ENCODE peak calls at places on chromosomes 1 and 21, in four cellular contexts. N is K562, K is HepG2, H is GM12878. C is an unnamed sample.

GRCh38 chr1:234691567-234691966 is 81.6 kb upstream of the IRF2BP2 start:
- DNase-seq in H (no peak), N (no peak), K (no peak), C (no peak)

GRCh38 chr21:27759091-27759659 is 792.3 kb upstream of the ADAMTS5 start:
- DNase-seq in K (no peak), H (no peak), N (no peak), C (no peak)

GRCh38 chr1:203268901-203269653 is 36.2 kb upstream of the BTG2 start:
- DNase-seq in N (peak), K (peak), H (no peak), C (peak)

GRCh38 chr21:28419110-28419509 is 573.6 kb downstream of the LTN1 start:
- DNase-seq in H (no peak), N (no peak), K (no peak), C (no peak)

GRCh38 chr1:42146916-42147320 is 6.3 kb upstream of the GUCA2B start:
- DNase-seq in N (peak), K (peak), H (no peak), C (peak)

GRCh38 chr1:112997781-112998180 is 41.8 kb upstream of the SLC16A1 start:
- DNase-seq in K (no peak), N (no peak), H (no peak), C (no peak)

GRCh38 chr1:205351984-205352713 is 4.6 kb downstream of the KLHDC8A start:
- DNase-seq in K (peak), N (no peak), H (no peak), C (no peak)

GRCh38 chr1:224923726-224924125 is 5.7 kb upstream of the DNAH14 start:
- DNase-seq in H (no peak), K (no peak), N (no peak), C (no peak)

GRCh38 chr1:14071581-14071980 is 371.6 kb downstream of the PRDM2 start:
- DNase-seq in K (no peak), N (no peak), H (no peak), C (no peak)

GRCh38 chr1:88936760-88937342 is 45.5 kb upstream of the GTF2B start:
- DNase-seq in K (no peak), H (no peak), N (no peak), C (no peak)

GRCh38 chr1:51488372-51489050 is 30.6 kb downstream of the EPS15 start:
- DNase-seq in N (peak), H (no peak), K (no peak), C (no peak)

GRCh38 chr21:15667010-15667409 is 62.8 kb upstream of the USP25 start:
- DNase-seq in K (no peak), H (no peak), N (no peak), C (no peak)

GRCh38 chr1:164673584-164674214 is 114.7 kb downstream of the PBX1 start:
- DNase-seq in N (peak), H (no peak), K (peak), C (peak)

GRCh38 chr1:100835866-100836842 is 58.5 kb downstream of the EXTL2 start:
- DNase-seq in N (no peak), K (no peak), H (no peak), C (no peak)

GRCh38 chr21:43681650-43682049 is 22.3 kb downstream of the RRP1B start:
- DNase-seq in H (no peak), K (no peak), N (no peak), C (no peak)

GRCh38 chr1:53329183-53329544 is 1.3 kb upstream of the LRP8 start:
- DNase-seq in N (no peak), H (no peak), K (no peak), C (no peak)

GRCh38 chr1:39434797-39435395 is 56.5 kb upstream of the BMP8A start:
- DNase-seq in H (no peak), N (no peak), K (no peak), C (no peak)

GRCh38 chr21:38925923-38926322 is 120.2 kb downstream of the ETS2 start:
- DNase-seq in N (no peak), K (no peak), H (no peak), C (no peak)

GRCh38 chr1:212962509-212962908 is 12.2 kb downstream of the VASH2 start:
- DNase-seq in K (no peak), H (no peak), N (no peak), C (no peak)

GRCh38 chr1:212430416-212430815 is 2.3 kb upstream of the NENF start:
- DNase-seq in N (no peak), H (no peak), K (no peak), C (no peak)

GRCh38 chr1:159168043-159168442 is 3.4 kb upstream of the CADM3 start:
- DNase-seq in K (no peak), H (no peak), N (no peak), C (no peak)

GRCh38 chr1:235935506-235936224 is 69.0 kb upstream of the LYST start:
- DNase-seq in N (no peak), K (no peak), H (no peak), C (no peak)

GRCh38 chr1:30899577-30900389 is 8.8 kb downstream of the SDC3 start:
- DNase-seq in K (no peak), H (no peak), N (no peak), C (no peak)

DNA sequence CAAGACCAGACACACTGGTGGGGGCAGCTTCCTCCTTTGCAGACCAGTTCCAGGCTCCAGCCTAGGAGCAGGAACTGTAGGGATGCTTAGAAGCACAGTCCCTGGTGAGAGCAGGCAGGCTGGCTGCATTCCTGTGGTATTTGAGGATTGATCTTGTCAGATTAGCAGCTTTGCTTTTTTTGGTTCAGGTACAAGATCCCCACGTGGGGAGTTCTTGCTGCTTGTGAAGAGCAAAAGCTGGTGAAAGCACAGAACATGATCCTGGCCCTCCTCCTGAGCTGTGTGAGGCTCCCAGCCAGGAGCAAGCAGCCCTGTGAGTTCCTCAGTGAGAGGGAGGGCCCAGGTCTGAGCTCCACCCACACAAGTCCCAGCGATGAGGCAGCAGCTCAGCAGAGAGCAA is 75.3 kb upstream of the ARTN start:
- DNase-seq in H (no peak), K (peak), N (no peak), C (no peak)
- TF ChIP-seq TARDBP in H (no peak), K (no peak), N (no peak), C (no peak)

GRCh38 chr1:17188217-17188616 is 16.7 kb upstream of the PADI1 start:
- DNase-seq in N (no peak), K (no peak), H (no peak), C (no peak)

GRCh38 chr1:17184822-17185484 is 20.0 kb upstream of the PADI1 start:
- DNase-seq in H (no peak), K (no peak), N (no peak), C (no peak)

GRCh38 chr1:17185485-17185860 is 19.5 kb upstream of the PADI1 start:
- DNase-seq in N (no peak), H (no peak), K (no peak), C (no peak)

GRCh38 chr1:17187065-17187464 is 17.9 kb upstream of the PADI1 start:
- DNase-seq in N (no peak), H (no peak), K (no peak), C (no peak)

DNA sequence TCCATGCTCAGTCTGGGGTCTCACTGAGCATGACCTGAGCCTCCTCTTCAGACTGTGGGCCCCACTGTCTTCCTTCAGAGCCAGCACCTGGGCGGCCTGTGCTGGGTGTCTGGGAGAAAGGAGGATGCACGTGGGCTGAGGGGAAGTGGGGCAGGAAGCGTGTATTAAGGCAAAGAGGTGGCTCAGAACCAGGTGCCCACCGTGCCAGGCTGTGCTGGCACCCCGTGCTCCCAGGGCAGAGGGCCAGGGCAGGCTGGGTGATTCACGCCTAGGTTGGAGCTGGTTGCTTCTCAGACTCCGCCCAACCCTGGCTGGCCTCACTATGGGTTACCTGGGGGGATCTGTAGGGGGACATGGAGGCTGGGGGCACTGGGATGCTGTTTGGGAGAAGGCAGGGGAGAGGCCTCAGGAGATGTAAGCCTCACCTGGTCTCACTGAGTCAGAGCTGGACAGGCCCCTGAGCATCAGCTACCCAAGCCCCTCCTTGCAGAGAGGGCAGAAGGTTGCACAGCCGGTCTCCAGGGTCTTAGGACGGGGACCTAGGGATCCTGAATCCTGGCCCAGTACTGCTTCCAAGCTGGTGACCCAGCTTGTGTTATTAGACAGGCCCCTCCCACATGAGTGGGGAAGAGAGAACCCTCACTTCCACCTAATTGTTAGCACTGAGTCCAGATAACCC is 18.6 kb upstream of the PADI1 start:
- DNase-seq in N (no peak), H (no peak), K (no peak), C (no peak)
- TF ChIP-seq SP1 in N (no peak), H (no peak), K (no peak), C (no peak)

GRCh38 chr1:154865442-154866256 is 4.4 kb downstream of the KCNN3 start:
- DNase-seq in H (no peak), K (no peak), N (peak), C (no peak)

GRCh38 chr1:154867841-154868610 is 2.1 kb downstream of the KCNN3 start:
- DNase-seq in K (no peak), H (no peak), N (no peak), C (no peak)

GRCh38 chr1:154866995-154867795 is 2.9 kb downstream of the KCNN3 start:
- DNase-seq in H (no peak), N (no peak), K (no peak), C (no peak)

GRCh38 chr1:154864189-154864985 is 5.7 kb downstream of the KCNN3 start:
- DNase-seq in H (no peak), N (no peak), K (no peak), C (no peak)

GRCh38 chr1:154866257-154866994 is 3.7 kb downstream of the KCNN3 start:
- DNase-seq in K (no peak), N (peak), H (no peak), C (no peak)
- TF ChIP-seq TARDBP in K (no peak), N (no peak), H (no peak), C (no peak)

GRCh38 chr1:228341814-228342626 is 64.6 kb downstream of the TRIM11 start:
- DNase-seq in K (no peak), N (no peak), H (no peak), C (no peak)

GRCh38 chr1:228340686-228341449 is 65.8 kb downstream of the TRIM11 start:
- DNase-seq in H (no peak), N (peak), K (no peak), C (no peak)

GRCh38 chr1:228342627-228343210 is 63.9 kb downstream of the TRIM11 start:
- DNase-seq in K (no peak), H (no peak), N (no peak), C (no peak)

GRCh38 chr1:228339766-228340685 is 66.6 kb downstream of the TRIM11 start:
- DNase-seq in K (no peak), N (no peak), H (no peak), C (no peak)

GRCh38 chr1:228341450-228341813 is 65.2 kb downstream of the TRIM11 start:
- DNase-seq in N (no peak), H (no peak), K (no peak), C (no peak)
- TF ChIP-seq SP1 in N (no peak), H (no peak), K (no peak), C (no peak)

GRCh38 chr1:244654284-244655038 is 1.5 kb downstream of the DESI2 start:
- DNase-seq in K (no peak), H (no peak), N (no peak), C (no peak)
- TF ChIP-seq TARDBP in K (no peak), H (no peak), N (no peak), C (no peak)

GRCh38 chr1:206478746-206479145 is 8.5 kb downstream of the IKBKE start:
- DNase-seq in N (no peak), K (no peak), H (no peak), C (no peak)
- TF ChIP-seq SP1 in N (no peak), K (no peak), H (no peak), C (no peak)